ENCODE peak calls at places on chromosomes 5 and 9, in nine cellular contexts. One of them, this sample, is unnamed.
A peak's percentile ranks its signal among the peaks of the same experiment; 100 is the strongest.

GRCh38 chr5:14807471-14807870 is 64.1 kb downstream of the ANKH start:
- DNase-seq in GM20000: no peak
- DNase-seq in lung: no peak
- DNase-seq in NCI-H1417: no peak
- DNase-seq in HFFc6: no peak
- DNase-seq in PC-3: no peak
- DNase-seq in C1 segment of cervical spinal cord: no peak
- DNase-seq in HS-5: no peak
- DNase-seq in endodermal cell: no peak
- DNase-seq in this sample: no peak

GRCh38 chr5:11903614-11904269 is 504 bp downstream of the CTNND2 start:
- DNase-seq in PC-3: peak; percentile 57
- DNase-seq in GM20000: peak; percentile 31
- DNase-seq in endodermal cell: peak; percentile 85
- DNase-seq in NCI-H1417: peak; percentile 77
- DNase-seq in HFFc6: no peak
- DNase-seq in C1 segment of cervical spinal cord: no peak
- DNase-seq in HS-5: no peak
- DNase-seq in lung: no peak
- DNase-seq in this sample: no peak

GRCh38 chr5:57816108-57816507 is 333.5 kb upstream of the ACTBL2 start:
- DNase-seq in PC-3: peak; percentile 91
- DNase-seq in lung: no peak
- DNase-seq in NCI-H1417: no peak
- DNase-seq in HFFc6: peak; percentile 96
- DNase-seq in HS-5: peak; percentile 96
- DNase-seq in C1 segment of cervical spinal cord: no peak
- DNase-seq in endodermal cell: no peak
- DNase-seq in GM20000: no peak
- DNase-seq in this sample: no peak

GRCh38 chr9:97564291-97565175 is 63.1 kb downstream of the TMOD1 start:
- DNase-seq in HS-5: peak; percentile 24
- DNase-seq in PC-3: peak; percentile 64
- DNase-seq in lung: no peak
- DNase-seq in NCI-H1417: no peak
- DNase-seq in HFFc6: peak; percentile 67
- DNase-seq in GM20000: no peak
- DNase-seq in C1 segment of cervical spinal cord: no peak
- DNase-seq in endodermal cell: peak; percentile 39
- DNase-seq in this sample: no peak

GRCh38 chr5:62167651-62168050 is 138.4 kb upstream of the KIF2A start:
- DNase-seq in NCI-H1417: peak; percentile 63
- DNase-seq in GM20000: no peak
- DNase-seq in C1 segment of cervical spinal cord: no peak
- DNase-seq in lung: no peak
- DNase-seq in HS-5: no peak
- DNase-seq in PC-3: no peak
- DNase-seq in HFFc6: no peak
- DNase-seq in endodermal cell: no peak
- DNase-seq in this sample: no peak

GRCh38 chr5:69136296-69136695 is 30.7 kb upstream of the CCNB1 start:
- DNase-seq in C1 segment of cervical spinal cord: no peak
- DNase-seq in NCI-H1417: no peak
- DNase-seq in endodermal cell: no peak
- DNase-seq in HFFc6: no peak
- DNase-seq in PC-3: no peak
- DNase-seq in HS-5: no peak
- DNase-seq in GM20000: peak; percentile 54
- DNase-seq in lung: no peak
- DNase-seq in this sample: no peak

GRCh38 chr9:33813712-33814641 is 3.0 kb upstream of the UBE2R2 start:
- DNase-seq in endodermal cell: no peak
- DNase-seq in PC-3: peak; percentile 60
- DNase-seq in HS-5: peak; percentile 63
- DNase-seq in HFFc6: peak; percentile 92
- DNase-seq in GM20000: peak; percentile 49
- DNase-seq in NCI-H1417: peak; percentile 30
- DNase-seq in C1 segment of cervical spinal cord: no peak
- DNase-seq in lung: no peak
- DNase-seq in this sample: no peak

GRCh38 chr5:97096096-97096648 is 46.2 kb downstream of the LIX1 start:
- DNase-seq in HS-5: no peak
- DNase-seq in lung: no peak
- DNase-seq in PC-3: no peak
- DNase-seq in endodermal cell: no peak
- DNase-seq in C1 segment of cervical spinal cord: no peak
- DNase-seq in HFFc6: no peak
- DNase-seq in NCI-H1417: no peak
- DNase-seq in GM20000: no peak
- DNase-seq in this sample: no peak

GRCh38 chr5:43396762-43397304 is 15.4 kb downstream of the CCL28 start:
- DNase-seq in HS-5: peak; percentile 49
- DNase-seq in endodermal cell: no peak
- DNase-seq in NCI-H1417: no peak
- DNase-seq in C1 segment of cervical spinal cord: no peak
- DNase-seq in HFFc6: no peak
- DNase-seq in GM20000: peak; percentile 78
- DNase-seq in lung: peak; percentile 58
- DNase-seq in PC-3: peak; percentile 78
- DNase-seq in this sample: peak; percentile 56

GRCh38 chr5:52605317-52605991 is 182.3 kb upstream of the ITGA1 start:
- DNase-seq in NCI-H1417: no peak
- DNase-seq in HS-5: no peak
- DNase-seq in C1 segment of cervical spinal cord: no peak
- DNase-seq in endodermal cell: no peak
- DNase-seq in HFFc6: no peak
- DNase-seq in GM20000: no peak
- DNase-seq in PC-3: no peak
- DNase-seq in lung: no peak
- DNase-seq in this sample: no peak

GRCh38 chr5:128426090-128426534 is 111.9 kb downstream of the FBN2 start:
- DNase-seq in HFFc6: no peak
- DNase-seq in C1 segment of cervical spinal cord: no peak
- DNase-seq in endodermal cell: no peak
- DNase-seq in GM20000: no peak
- DNase-seq in NCI-H1417: no peak
- DNase-seq in lung: no peak
- DNase-seq in PC-3: no peak
- DNase-seq in HS-5: no peak
- DNase-seq in this sample: no peak

GRCh38 chr9:134161647-134162046 is 2.7 kb downstream of the RNU6ATAC start:
- DNase-seq in lung: no peak
- DNase-seq in endodermal cell: no peak
- DNase-seq in HFFc6: no peak
- DNase-seq in GM20000: no peak
- DNase-seq in C1 segment of cervical spinal cord: no peak
- DNase-seq in HS-5: no peak
- DNase-seq in PC-3: no peak
- DNase-seq in NCI-H1417: no peak
- DNase-seq in this sample: no peak

GRCh38 chr9:117092582-117092981 is 322.3 kb downstream of the ASTN2 start:
- DNase-seq in NCI-H1417: no peak
- DNase-seq in lung: no peak
- DNase-seq in GM20000: no peak
- DNase-seq in C1 segment of cervical spinal cord: no peak
- DNase-seq in HS-5: no peak
- DNase-seq in HFFc6: no peak
- DNase-seq in endodermal cell: peak; percentile 67
- DNase-seq in PC-3: no peak
- DNase-seq in this sample: no peak

GRCh38 chr5:122306461-122306860 is 5.6 kb upstream of the SNCAIP start:
- DNase-seq in C1 segment of cervical spinal cord: no peak
- DNase-seq in lung: no peak
- DNase-seq in PC-3: no peak
- DNase-seq in endodermal cell: no peak
- DNase-seq in GM20000: no peak
- DNase-seq in HS-5: no peak
- DNase-seq in HFFc6: no peak
- DNase-seq in NCI-H1417: no peak
- DNase-seq in this sample: no peak

GRCh38 chr5:33462456-33462855 is 21.7 kb downstream of the TARS1 start:
- DNase-seq in GM20000: no peak
- DNase-seq in HS-5: no peak
- DNase-seq in PC-3: no peak
- DNase-seq in endodermal cell: no peak
- DNase-seq in lung: no peak
- DNase-seq in C1 segment of cervical spinal cord: no peak
- DNase-seq in NCI-H1417: no peak
- DNase-seq in HFFc6: no peak
- DNase-seq in this sample: no peak

This sample was measured in CD4-positive, alpha-beta T cell.